ENCODE peak calls at places on chromosome 3, in five cellular contexts. K is IMR-90, R is hepatocyte, B is heart right ventricle, Q is right atrium auricular region. P is an unnamed sample.

GRCh38 chr3:53588122-53588521 is 93.7 kb downstream of the CACNA1D start:
- DNase-seq in R (no peak), B (no peak), Q (no peak), K (no peak), P (peak; percentile 28)

GRCh38 chr3:179825527-179826246 is 172.8 kb downstream of the USP13 start:
- DNase-seq in R (no peak), K (no peak), Q (no peak), B (no peak), P (no peak)

GRCh38 chr3:51340311-51340829 is 44.7 kb upstream of the MANF start:
- DNase-seq in R (peak; percentile 75), K (peak; percentile 91), B (no peak), Q (peak; percentile 62), P (peak; percentile 90)

GRCh38 chr3:13332158-13332557 is 88.0 kb downstream of the NUP210 start:
- DNase-seq in R (no peak), Q (no peak), K (no peak), B (no peak), P (peak; percentile 18)

GRCh38 chr3:80232760-80233159 is 465.0 kb upstream of the ROBO1 start:
- DNase-seq in B (no peak), K (peak; percentile 91), Q (no peak), R (peak; percentile 18), P (peak; percentile 93)

GRCh38 chr3:151301787-151302186 is 14.8 kb downstream of the GPR87 start:
- DNase-seq in R (no peak), K (peak; percentile 91), B (no peak), Q (no peak), P (peak; percentile 70)

GRCh38 chr3:159451067-159451466 is 537.6 kb upstream of the IL12A start:
- DNase-seq in Q (no peak), R (no peak), B (no peak), K (no peak), P (no peak)

GRCh38 chr3:45546636-45547201 is 47.8 kb upstream of the LIMD1 start:
- DNase-seq in Q (no peak), K (no peak), R (no peak), B (no peak), P (no peak)

GRCh38 chr3:67463656-67464055 is 190.8 kb downstream of the SUCLG2 start:
- DNase-seq in K (no peak), R (no peak), B (no peak), Q (no peak), P (no peak)

GRCh38 chr3:42702066-42702951 is at the start of gene HHATL:
- DNase-seq in B (peak; percentile 82), R (no peak), Q (peak; percentile 59), K (no peak), P (no peak)

GRCh38 chr3:140595295-140595694 is 82.6 kb upstream of the TRIM42 start:
- DNase-seq in B (peak; percentile 7), Q (no peak), R (no peak), K (no peak), P (no peak)

GRCh38 chr3:111845996-111846395 is 13.1 kb upstream of the PHLDB2 start:
- DNase-seq in B (no peak), R (no peak), Q (no peak), K (peak; percentile 76), P (no peak)

GRCh38 chr3:125148836-125149235 is 63.7 kb downstream of the SLC12A8 start:
- DNase-seq in R (no peak), B (peak; percentile 62), Q (peak; percentile 74), K (peak; percentile 33), P (peak; percentile 20)

GRCh38 chr3:125151916-125152315 is 60.6 kb downstream of the SLC12A8 start:
- DNase-seq in B (no peak), Q (no peak), R (no peak), K (peak; percentile 41), P (no peak)

GRCh38 chr3:125150525-125151436 is 61.8 kb downstream of the SLC12A8 start:
- DNase-seq in K (peak; percentile 27), R (peak; percentile 50), B (no peak), Q (no peak), P (peak; percentile 26)

GRCh38 chr3:125149462-125149861 is 63.1 kb downstream of the SLC12A8 start:
- DNase-seq in R (no peak), K (no peak), B (no peak), Q (no peak), P (no peak)

GRCh38 chr3:125151437-125151806 is 61.1 kb downstream of the SLC12A8 start:
- DNase-seq in K (no peak), Q (no peak), R (no peak), B (no peak), P (no peak)
- H3K27me3 ChIP-seq in K (no peaks in the 10 kb centered on the region), Q (no peaks in the 10 kb centered on the region), R (no peaks in the 10 kb centered on the region), B (no peaks in the 10 kb centered on the region), P (no peaks in the 10 kb centered on the region)

DNA sequence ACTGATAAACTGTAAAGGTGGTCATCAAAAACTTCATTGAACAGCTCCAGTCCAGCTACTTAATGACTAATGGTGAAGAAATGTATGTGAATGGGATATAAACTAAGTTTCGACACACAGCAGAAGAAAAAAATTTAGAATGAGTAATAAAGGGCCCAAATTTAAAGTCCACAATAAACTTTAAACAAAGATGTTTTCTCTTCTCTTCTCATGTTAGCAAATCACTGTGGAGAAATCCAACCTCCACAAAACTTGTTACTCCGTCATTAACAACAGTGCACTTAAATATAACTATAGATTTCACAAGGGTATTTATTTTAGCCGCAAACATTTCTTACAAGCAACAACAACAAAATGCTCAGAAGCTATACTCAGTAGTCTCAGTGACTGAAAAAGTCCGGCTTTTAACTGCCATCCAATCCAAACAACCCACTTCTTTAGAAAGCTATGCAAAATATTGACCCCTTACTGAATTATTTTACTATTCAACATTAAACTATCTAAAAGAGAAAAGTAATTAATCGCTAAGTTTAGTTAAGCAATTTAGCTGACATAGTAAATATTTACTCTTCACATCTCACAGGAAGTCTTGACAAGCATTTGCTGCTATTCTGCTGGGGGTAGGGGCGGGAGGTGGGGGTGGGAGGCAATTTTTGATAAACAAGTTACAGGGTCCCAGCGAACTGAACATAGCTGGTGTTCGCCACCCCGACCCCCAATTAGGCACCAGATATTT is 2.5 kb downstream of the IGF2BP2 start:
- DNase-seq in K (peak; percentile 87), R (no peak), Q (no peak), B (no peak), P (peak; percentile 83)
- H3K27me3 ChIP-seq in K (no peaks in the 10 kb centered on the region), R (no peaks in the 10 kb centered on the region), Q (peaks cover 4% of the 10 kb centered on the region), B (peaks cover 70% of the 10 kb centered on the region), P (no peaks in the 10 kb centered on the region)

GRCh38 chr3:128433630-128434185 is 33.0 kb downstream of the DNAJB8 start:
- DNase-seq in R (no peak), Q (no peak), B (no peak), K (no peak), P (no peak)

GRCh38 chr3:128434524-128434923 is 32.2 kb downstream of the DNAJB8 start:
- DNase-seq in R (no peak), Q (no peak), K (no peak), B (no peak), P (no peak)

GRCh38 chr3:128436214-128436613 is 30.5 kb downstream of the DNAJB8 start:
- DNase-seq in R (no peak), Q (no peak), K (no peak), B (no peak), P (no peak)

GRCh38 chr3:128435058-128435457 is 31.6 kb downstream of the DNAJB8 start:
- DNase-seq in K (no peak), Q (no peak), B (no peak), R (peak; percentile 42), P (no peak)

DNA sequence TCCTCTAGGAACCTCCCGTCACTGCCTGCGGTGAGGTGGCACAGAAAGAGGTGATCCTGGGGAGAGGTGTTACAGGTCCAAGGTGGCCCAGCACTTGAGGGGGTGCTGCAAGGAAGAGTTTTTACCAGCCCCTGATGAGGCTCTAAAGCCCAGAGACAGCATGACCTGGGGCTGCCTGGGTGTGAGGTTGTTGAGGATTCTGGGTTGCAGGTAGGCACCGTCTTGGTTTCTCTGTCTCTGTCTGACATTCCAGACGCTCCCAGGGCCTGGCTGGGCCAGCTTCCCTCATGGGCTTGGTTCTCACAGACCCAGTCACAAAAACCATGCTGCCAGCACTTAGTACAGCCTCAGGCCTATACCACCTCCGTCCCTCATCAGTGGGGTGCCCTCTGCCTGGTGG is 31.1 kb downstream of the DNAJB8 start:
- DNase-seq in Q (no peak), R (no peak), B (no peak), K (no peak), P (no peak)
- H3K27me3 ChIP-seq in Q (no peaks in the 10 kb centered on the region), R (peaks cover 42% of the 10 kb centered on the region), B (peaks cover 40% of the 10 kb centered on the region), K (peaks cover 73% of the 10 kb centered on the region), P (peaks cover 69% of the 10 kb centered on the region)

GRCh38 chr3:113219605-113220300 is 8.4 kb downstream of the BOC start:
- DNase-seq in Q (no peak), B (no peak), K (no peak), R (no peak), P (peak; percentile 87)
- H3K27me3 ChIP-seq in Q (no peaks in the 10 kb centered on the region), B (peaks cover 36% of the 10 kb centered on the region), K (no peaks in the 10 kb centered on the region), R (no peaks in the 10 kb centered on the region), P (no peaks in the 10 kb centered on the region)

DNA sequence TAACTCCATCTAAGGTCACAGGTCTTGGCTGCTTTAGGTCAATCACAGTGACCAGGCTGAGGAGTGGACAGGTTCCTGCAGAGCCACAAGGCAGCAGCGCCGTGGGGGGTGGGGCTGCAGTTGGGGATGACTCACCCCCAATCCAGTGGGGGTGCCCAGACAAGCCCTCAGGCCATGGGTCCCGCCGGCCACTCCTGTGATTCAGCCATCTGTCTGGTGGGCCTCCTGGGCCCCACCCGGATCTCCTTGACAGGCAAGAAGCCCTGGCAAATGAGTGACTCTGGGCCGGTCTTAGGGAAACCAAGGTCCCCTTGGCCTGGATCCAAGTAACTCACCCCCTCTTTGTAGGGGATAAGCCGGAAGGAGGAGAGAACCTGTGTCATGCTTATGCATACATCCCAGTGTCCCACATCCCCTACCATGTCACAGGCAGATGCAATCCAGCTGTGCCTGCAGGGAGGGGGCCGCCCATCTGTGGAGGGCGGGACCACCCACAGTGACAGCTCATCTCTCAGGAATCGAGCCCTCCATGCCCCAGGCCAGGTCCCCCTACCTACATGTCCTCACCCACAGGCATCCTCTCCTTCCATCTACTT is 495 bp upstream of the COL7A1 start:
- DNase-seq in B (no peak), Q (peak; percentile 71), R (peak; percentile 86), K (peak; percentile 86), P (peak; percentile 98)
- H3K27me3 ChIP-seq in B (peaks cover 4% of the 10 kb centered on the region), Q (no peaks in the 10 kb centered on the region), R (no peaks in the 10 kb centered on the region), K (no peaks in the 10 kb centered on the region), P (no peaks in the 10 kb centered on the region)

P was measured in foreskin keratinocyte.